ENCODE peak calls at places on chromosomes 13 and 19, in eight cellular contexts. Z is GM12878; L is transverse colon; P is GM23338; Y is uterus; A is CD8-positive, alpha-beta T cell; F is A549; T is thoracic aorta. I is an unnamed sample.

GRCh38 chr13:106499905-106500304 is 35.6 kb downstream of the EFNB2 start:
- DNase-seq in T (no peak), Z (peak), F (no peak), Y (no peak), L (no peak), P (no peak), A (no peak), I (peak)

GRCh38 chr13:24998433-24998832 is 97.5 kb upstream of the PABPC3 start:
- DNase-seq in T (no peak), Y (no peak), Z (no peak), L (no peak), A (no peak), P (no peak), F (no peak), I (no peak)

GRCh38 chr13:74145249-74145970 is 11.2 kb upstream of the KLF12 start:
- DNase-seq in F (no peak), T (no peak), L (no peak), A (no peak), Z (no peak), Y (no peak), P (no peak), I (peak)

GRCh38 chr13:62598708-62599107 is 1183.1 kb upstream of the PCDH20 start:
- DNase-seq in A (no peak), F (no peak), T (no peak), Y (no peak), Z (no peak), P (peak), L (no peak), I (no peak)

GRCh38 chr13:104773775-104774174 is 1707.6 kb upstream of the SLC10A2 start:
- DNase-seq in L (no peak), Y (no peak), Z (peak), F (peak), P (peak), A (no peak), T (no peak), I (peak)

GRCh38 chr13:42333613-42334328 is 61.8 kb downstream of the AKAP11 start:
- DNase-seq in A (no peak), F (peak), L (no peak), Z (no peak), T (no peak), Y (no peak), P (peak), I (peak)

GRCh38 chr19:10074153-10074552 is 12.0 kb upstream of the SHFL start:
- DNase-seq in P (peak), T (no peak), L (no peak), A (no peak), Y (no peak), Z (no peak), F (no peak), I (peak)

GRCh38 chr19:4009990-4010807 is 2.7 kb downstream of the PIAS4 start:
- DNase-seq in Z (no peak), Y (no peak), P (no peak), F (no peak), T (no peak), A (no peak), L (no peak), I (peak)

GRCh38 chr19:4246767-4247593 is at the start of gene YJU2:
- DNase-seq in Y (peak), A (peak), F (peak), Z (peak), P (peak), L (peak), T (peak), I (peak)

GRCh38 chr13:50229935-50230334 is 214.7 kb downstream of the KCNRG start:
- DNase-seq in A (no peak), F (no peak), P (no peak), T (no peak), Z (no peak), Y (no peak), L (no peak), I (no peak)

DNA sequence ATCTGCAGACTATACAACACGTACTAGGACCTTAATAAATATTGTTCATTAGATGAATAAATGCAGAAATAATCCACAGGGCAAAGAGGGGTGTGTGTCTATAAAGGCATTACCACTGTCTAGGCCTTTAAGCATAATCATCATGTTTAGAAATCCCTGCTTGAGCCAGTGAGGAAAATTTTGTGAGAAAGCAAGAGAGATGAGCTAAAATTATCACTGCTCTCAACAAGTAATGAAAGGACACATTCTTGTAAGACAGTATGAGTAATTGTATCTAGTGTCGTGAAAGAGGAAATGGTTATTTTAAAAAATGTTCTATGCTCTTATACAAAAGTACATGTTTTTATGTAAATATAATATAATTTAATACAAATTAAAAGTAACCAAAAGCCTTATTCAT is 1699.4 kb downstream of the PCDH9 start:
- DNase-seq in T (no peak), P (no peak), Y (no peak), A (no peak), L (no peak), Z (no peak), F (no peak), I (no peak)
- TF ChIP-seq CTCF in T (no peak), P (no peak), Y (no peak), A (no peak), L (no peak), Z (no peak), F (no peak), I (no peak)

GRCh38 chr19:38255759-38256052 is 468 bp downstream of the PPP1R14A start:
- DNase-seq in Y (no peak), Z (no peak), A (no peak), F (no peak), L (no peak), P (peak), T (no peak), I (no peak)
- H3K4me3 ChIP-seq in Y (peak), Z (no peak), A (no peak), F (peak), L (peak), P (peak), T (peak), I (peak)

GRCh38 chr19:40594657-40595077 is 6.5 kb upstream of the LTBP4 start:
- DNase-seq in L (no peak), F (peak), Y (no peak), T (no peak), A (no peak), Z (no peak), P (no peak), I (no peak)
- TF ChIP-seq CTCF in L (no peak), F (peak), Y (no peak), T (no peak), A (no peak), Z (no peak), P (no peak), I (no peak)

GRCh38 chr13:113410472-113411201 is 42.7 kb downstream of the ADPRHL1 start:
- DNase-seq in Y (no peak), F (peak), A (no peak), L (peak), T (peak), P (no peak), Z (no peak), I (peak)
- H3K4me3 ChIP-seq in Y (no peak), F (peak), A (no peak), L (no peak), T (peak), P (no peak), Z (no peak), I (peak)

GRCh38 chr19:38878575-38879399 is 712 bp upstream of the RINL start:
- DNase-seq in F (no peak), T (no peak), Z (no peak), P (peak), L (no peak), A (peak), Y (no peak), I (no peak)
- TF ChIP-seq CTCF in F (no peak), T (no peak), Z (peak), P (peak), L (no peak), A (no peak), Y (no peak), I (no peak)

GRCh38 chr13:109363431-109363830 is 423.0 kb downstream of the IRS2 start:
- DNase-seq in P (no peak), Z (no peak), F (no peak), L (no peak), T (no peak), A (no peak), Y (no peak), I (no peak)

GRCh38 chr13:109361562-109361961 is 424.8 kb downstream of the IRS2 start:
- DNase-seq in Z (no peak), F (no peak), A (no peak), Y (no peak), T (no peak), L (no peak), P (no peak), I (no peak)

GRCh38 chr13:109366521-109366920 is 419.9 kb downstream of the IRS2 start:
- DNase-seq in Y (no peak), L (no peak), T (no peak), Z (no peak), P (no peak), F (no peak), A (no peak), I (no peak)

GRCh38 chr13:109357751-109358150 is 428.6 kb downstream of the IRS2 start:
- DNase-seq in L (no peak), A (no peak), Y (no peak), F (no peak), T (no peak), Z (no peak), P (no peak), I (no peak)

DNA sequence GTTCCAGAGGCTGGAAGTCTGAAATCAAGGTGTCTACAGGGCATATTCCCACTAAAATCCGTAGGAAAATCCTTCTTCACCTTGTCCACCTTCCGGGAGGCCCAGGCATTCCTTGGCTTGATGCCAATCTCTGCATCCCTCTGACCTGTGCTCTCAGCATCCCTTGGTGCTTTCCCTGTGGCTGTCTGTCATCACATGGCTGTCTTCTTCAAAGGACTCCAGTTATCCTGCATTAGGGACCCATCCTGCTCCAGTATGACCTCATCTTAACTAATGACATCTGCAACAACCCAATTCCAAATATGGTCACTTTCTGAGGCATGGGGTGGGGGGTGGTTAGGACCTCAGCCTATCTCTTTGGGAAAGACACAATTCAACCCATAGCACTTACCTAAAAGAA is 423.8 kb downstream of the IRS2 start:
- DNase-seq in L (no peak), P (no peak), Y (no peak), A (no peak), Z (no peak), F (no peak), T (no peak), I (no peak)
- H3K4me3 ChIP-seq in L (no peak), P (no peak), Y (no peak), A (no peak), Z (no peak), F (no peak), T (no peak), I (no peak)

GRCh38 chr19:55342044-55342531 is 2.4 kb downstream of the KMT5C start:
- DNase-seq in Y (no peak), Z (no peak), F (no peak), P (peak), A (no peak), T (no peak), L (no peak), I (no peak)

GRCh38 chr19:55341191-55342043 is 1.7 kb downstream of the KMT5C start:
- DNase-seq in Y (peak), P (peak), L (peak), A (no peak), Z (no peak), T (no peak), F (peak), I (peak)

GRCh38 chr19:55340144-55340783 is 588 bp downstream of the KMT5C start:
- DNase-seq in T (no peak), L (peak), Z (no peak), P (no peak), Y (no peak), F (no peak), A (no peak), I (no peak)

GRCh38 chr19:55340784-55341147 is 1.1 kb downstream of the KMT5C start:
- DNase-seq in P (peak), A (no peak), F (no peak), Z (no peak), Y (no peak), T (no peak), L (peak), I (no peak)

DNA sequence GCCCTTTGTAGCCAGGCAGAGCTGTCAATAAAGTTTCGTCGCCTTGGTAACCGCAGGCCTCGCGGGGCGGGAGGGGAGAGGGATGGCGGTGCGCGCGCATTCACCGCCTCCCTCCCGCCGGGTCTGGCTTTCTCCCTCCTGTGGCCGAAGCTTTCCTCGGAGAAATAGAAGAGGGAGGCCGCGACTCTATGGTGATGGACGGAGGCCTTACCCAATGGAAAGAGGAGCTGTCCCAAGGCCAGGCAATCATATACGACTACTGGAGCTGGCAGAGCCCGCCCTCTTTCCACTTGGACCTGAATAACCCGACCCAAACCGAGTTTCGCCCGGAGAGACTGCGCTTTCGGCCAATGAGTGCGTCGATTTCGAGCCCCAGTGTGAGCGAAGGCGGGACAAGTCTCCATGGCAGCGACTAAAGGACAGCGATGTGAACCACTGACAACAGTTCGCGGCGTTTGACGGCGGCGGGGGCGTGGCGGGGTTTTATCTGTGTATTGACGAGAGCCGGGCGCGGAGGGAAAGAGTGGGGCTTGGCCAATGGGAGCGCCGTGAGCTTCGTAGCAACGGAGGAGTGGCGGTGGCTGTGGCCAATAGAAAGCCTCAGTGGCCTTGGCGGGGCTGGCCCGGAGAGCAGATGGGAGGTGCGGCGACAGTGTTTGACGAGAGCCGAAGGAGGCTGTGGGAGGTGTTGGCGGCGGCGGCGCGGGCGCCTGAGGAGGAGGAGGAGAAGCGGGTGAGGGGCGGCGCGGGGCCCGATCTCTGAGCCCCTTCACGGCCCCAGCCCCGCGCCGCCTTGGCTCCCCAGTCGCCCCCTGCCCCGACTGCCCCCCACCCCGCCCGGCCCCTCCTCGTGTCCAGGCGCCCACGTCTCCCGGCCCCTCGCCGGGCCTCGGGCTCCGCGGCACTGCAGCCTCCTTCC is at the start of gene KMT5C:
- DNase-seq in Z (peak), A (peak), T (peak), P (peak), Y (peak), F (peak), L (peak), I (peak)
- TF ChIP-seq CTCF in Z (peak), A (no peak), T (peak), P (no peak), Y (peak), F (no peak), L (peak), I (peak)